ENCODE peak calls at places on chromosome 20, in six cellular contexts. One of them, this sample, is unnamed.

GRCh38 chr20:33388268-33388667 is 13.1 kb downstream of the CDK5RAP1 start:
- DNase-seq in hepatic stellate cell: no peak
- DNase-seq in vagina: no peak
- DNase-seq in H9: no peak
- DNase-seq in SW 1271: no peak
- DNase-seq in ACHN: no peak
- DNase-seq in this sample: no peak

GRCh38 chr20:7985916-7986315 is 33.6 kb downstream of the TMX4 start:
- DNase-seq in hepatic stellate cell: no peak
- DNase-seq in vagina: no peak
- DNase-seq in H9: no peak
- DNase-seq in SW 1271: no peak
- DNase-seq in ACHN: no peak
- DNase-seq in this sample: no peak

GRCh38 chr20:49969946-49970345 is 12.8 kb upstream of the SNAI1 start:
- DNase-seq in hepatic stellate cell: no peak
- DNase-seq in vagina: no peak
- DNase-seq in H9: no peak
- DNase-seq in SW 1271: no peak
- DNase-seq in ACHN: no peak
- DNase-seq in this sample: no peak

GRCh38 chr20:63750807-63751470 is 11.4 kb downstream of the SLC2A4RG start:
- DNase-seq in hepatic stellate cell: no peak
- DNase-seq in vagina: no peak
- DNase-seq in H9: peak
- DNase-seq in SW 1271: no peak
- DNase-seq in ACHN: no peak
- DNase-seq in this sample: no peak

GRCh38 chr20:50229156-50229605 is 38.6 kb downstream of the CEBPB start:
- DNase-seq in hepatic stellate cell: no peak
- DNase-seq in vagina: no peak
- DNase-seq in H9: no peak
- DNase-seq in SW 1271: no peak
- DNase-seq in ACHN: no peak
- DNase-seq in this sample: no peak

GRCh38 chr20:59137532-59137931 is 26.1 kb upstream of the ZNF831 start:
- DNase-seq in hepatic stellate cell: no peak
- DNase-seq in vagina: no peak
- DNase-seq in H9: no peak
- DNase-seq in SW 1271: no peak
- DNase-seq in ACHN: no peak
- DNase-seq in this sample: no peak

GRCh38 chr20:12966468-12967085 is 42.2 kb upstream of the SPTLC3 start:
- DNase-seq in hepatic stellate cell: peak
- DNase-seq in vagina: no peak
- DNase-seq in H9: no peak
- DNase-seq in SW 1271: no peak
- DNase-seq in ACHN: peak
- DNase-seq in this sample: peak

GRCh38 chr20:33727115-33727479 is 4.7 kb upstream of the ZNF341 start:
- DNase-seq in hepatic stellate cell: no peak
- DNase-seq in vagina: no peak
- DNase-seq in H9: no peak
- DNase-seq in SW 1271: no peak
- DNase-seq in ACHN: no peak
- DNase-seq in this sample: no peak

GRCh38 chr20:46618316-46619110 is 32.7 kb downstream of the SLC13A3 start:
- DNase-seq in hepatic stellate cell: no peak
- DNase-seq in vagina: no peak
- DNase-seq in H9: no peak
- DNase-seq in SW 1271: no peak
- DNase-seq in ACHN: peak
- DNase-seq in this sample: no peak

GRCh38 chr20:21360686-21361085 is 36.6 kb downstream of the NKX2-4 start:
- DNase-seq in hepatic stellate cell: no peak
- DNase-seq in vagina: no peak
- DNase-seq in H9: no peak
- DNase-seq in SW 1271: no peak
- DNase-seq in ACHN: no peak
- DNase-seq in this sample: peak

GRCh38 chr20:13229538-13229937 is 8.5 kb downstream of the ISM1 start:
- DNase-seq in hepatic stellate cell: no peak
- DNase-seq in vagina: no peak
- DNase-seq in H9: no peak
- DNase-seq in SW 1271: no peak
- DNase-seq in ACHN: no peak
- DNase-seq in this sample: no peak

GRCh38 chr20:17896771-17897369 is 71.7 kb downstream of the SNX5 start:
- DNase-seq in hepatic stellate cell: no peak
- DNase-seq in vagina: no peak
- DNase-seq in H9: no peak
- DNase-seq in SW 1271: no peak
- DNase-seq in ACHN: no peak
- DNase-seq in this sample: no peak

GRCh38 chr20:20462185-20462584 is 94.3 kb downstream of the INSM1 start:
- DNase-seq in hepatic stellate cell: no peak
- DNase-seq in vagina: no peak
- DNase-seq in H9: no peak
- DNase-seq in SW 1271: no peak
- DNase-seq in ACHN: no peak
- DNase-seq in this sample: no peak

GRCh38 chr20:43721429-43722152 is 5.2 kb downstream of the GTSF1L start:
- DNase-seq in hepatic stellate cell: no peak
- DNase-seq in vagina: no peak
- DNase-seq in H9: peak
- DNase-seq in SW 1271: no peak
- DNase-seq in ACHN: no peak
- DNase-seq in this sample: no peak

GRCh38 chr20:62832951-62833391 is 16.1 kb downstream of the COL9A3 start:
- DNase-seq in hepatic stellate cell: no peak
- DNase-seq in vagina: no peak
- DNase-seq in H9: no peak
- DNase-seq in SW 1271: no peak
- DNase-seq in ACHN: no peak
- DNase-seq in this sample: no peak

GRCh38 chr20:11686195-11686594 is 231.5 kb upstream of the BTBD3 start:
- DNase-seq in hepatic stellate cell: no peak
- DNase-seq in vagina: no peak
- DNase-seq in H9: no peak
- DNase-seq in SW 1271: no peak
- DNase-seq in ACHN: no peak
- DNase-seq in this sample: no peak

GRCh38 chr20:52049001-52049731 is 142.4 kb downstream of the ZFP64 start:
- DNase-seq in hepatic stellate cell: peak
- DNase-seq in vagina: no peak
- DNase-seq in H9: peak
- DNase-seq in SW 1271: no peak
- DNase-seq in ACHN: no peak
- DNase-seq in this sample: no peak

GRCh38 chr20:38673261-38673660 is 51.0 kb upstream of the SLC32A1 start:
- DNase-seq in hepatic stellate cell: no peak
- DNase-seq in vagina: no peak
- DNase-seq in H9: no peak
- DNase-seq in SW 1271: no peak
- DNase-seq in ACHN: no peak
- DNase-seq in this sample: no peak

GRCh38 chr20:17967595-17968365 is 814 bp downstream of the SNX5 start:
- DNase-seq in hepatic stellate cell: peak
- DNase-seq in vagina: no peak
- DNase-seq in H9: no peak
- DNase-seq in SW 1271: no peak
- DNase-seq in ACHN: no peak
- DNase-seq in this sample: peak

GRCh38 chr20:24350923-24351368 is 118.5 kb upstream of the SYNDIG1 start:
- DNase-seq in hepatic stellate cell: no peak
- DNase-seq in vagina: no peak
- DNase-seq in H9: no peak
- DNase-seq in SW 1271: no peak
- DNase-seq in ACHN: no peak
- DNase-seq in this sample: no peak

GRCh38 chr20:62852196-62852595 is 9.4 kb downstream of the TCFL5 start:
- DNase-seq in hepatic stellate cell: no peak
- DNase-seq in vagina: no peak
- DNase-seq in H9: no peak
- DNase-seq in SW 1271: no peak
- DNase-seq in ACHN: no peak
- DNase-seq in this sample: no peak

GRCh38 chr20:46286380-46286779 is 21.9 kb downstream of the CDH22 start:
- DNase-seq in hepatic stellate cell: no peak
- DNase-seq in vagina: no peak
- DNase-seq in H9: no peak
- DNase-seq in SW 1271: no peak
- DNase-seq in ACHN: no peak
- DNase-seq in this sample: no peak

GRCh38 chr20:59124326-59125029 is 39.1 kb upstream of the ZNF831 start:
- DNase-seq in hepatic stellate cell: no peak
- DNase-seq in vagina: no peak
- DNase-seq in H9: no peak
- DNase-seq in SW 1271: no peak
- DNase-seq in ACHN: no peak
- DNase-seq in this sample: no peak

This sample was measured in AG08396.